ENCODE peak calls at places on chromosome 10, in ten cellular contexts. V is nephron progenitor cell, K is glutamatergic neuron, T is heart left ventricle, F is cardiac muscle cell, Z is naive B cell, Y is HT1080, C is lower leg skin, S is germinal center, D is amniotic stem cell. M is an unnamed sample.

GRCh38 chr10:132362151-132362611 is 30.2 kb downstream of the LRRC27 start:
- DNase-seq in D (no peak), K (no peak), F (no peak), V (no peak), C (no peak), S (no peak), T (no peak), Z (no peak), Y (no peak), M (no peak)

GRCh38 chr10:62075414-62075813 is 173.9 kb downstream of the ARID5B start:
- DNase-seq in K (no peak), T (peak), Z (no peak), Y (no peak), D (no peak), C (no peak), V (no peak), S (no peak), F (no peak), M (no peak)

GRCh38 chr10:61397175-61397986 is 55.8 kb downstream of the TMEM26 start:
- DNase-seq in C (no peak), D (no peak), T (no peak), Y (peak), V (no peak), F (peak), S (peak), Z (peak), K (no peak), M (no peak)

GRCh38 chr10:102009801-102010425 is 46.1 kb downstream of the ARMH3 start:
- DNase-seq in Z (peak), K (no peak), V (peak), F (peak), S (peak), T (peak), D (peak), C (peak), Y (peak), M (peak)

GRCh38 chr10:8245131-8246117 is 190.9 kb downstream of the GATA3 start:
- DNase-seq in K (no peak), D (no peak), Z (no peak), S (no peak), V (no peak), C (no peak), T (no peak), Y (no peak), F (peak), M (no peak)

GRCh38 chr10:115278294-115278693 is 185.1 kb downstream of the ATRNL1 start:
- DNase-seq in T (no peak), C (no peak), V (no peak), Z (no peak), D (no peak), Y (peak), S (no peak), F (no peak), K (no peak), M (no peak)

GRCh38 chr10:97371696-97372095 is 29.4 kb downstream of the RRP12 start:
- DNase-seq in K (peak), S (no peak), C (no peak), D (no peak), V (no peak), Y (no peak), Z (no peak), T (no peak), F (no peak), M (no peak)

GRCh38 chr10:68133553-68133952 is 24.3 kb downstream of the MYPN start:
- DNase-seq in V (no peak), S (no peak), F (no peak), Y (no peak), Z (no peak), T (peak), D (no peak), C (no peak), K (no peak), M (no peak)

GRCh38 chr10:110008518-110009339 is 945 bp downstream of the ADD3 start:
- DNase-seq in Y (peak), Z (peak), V (no peak), D (no peak), C (no peak), T (peak), S (peak), F (peak), K (no peak), M (peak)

GRCh38 chr10:6581750-6582697 is 1.9 kb upstream of the PRKCQ start:
- DNase-seq in S (no peak), Y (no peak), Z (no peak), C (no peak), K (no peak), V (no peak), F (no peak), D (no peak), T (no peak), M (no peak)

GRCh38 chr10:33914746-33915145 is 580.3 kb upstream of the NRP1 start:
- DNase-seq in F (no peak), C (no peak), S (no peak), Y (no peak), V (no peak), T (no peak), Z (no peak), D (no peak), K (no peak), M (no peak)

M was measured in ascending aorta.